ENCODE peak calls at places on chromosomes 1 and 21, in six cellular contexts. X is DND-41, A is foreskin fibroblast, F is dorsolateral prefrontal cortex, G is heart left ventricle, S is stomach. I is an unnamed sample.

GRCh38 chr1:172452536-172453159 is 8.8 kb upstream of the PIGC start:
- DNase-seq in X (no peak), A (no peak), F (no peak), G (no peak), S (no peak), I (no peak)

GRCh38 chr1:5949074-5949760 is 43.0 kb downstream of the NPHP4 start:
- DNase-seq in X (no peak), A (no peak), F (no peak), G (no peak), S (no peak), I (no peak)

GRCh38 chr1:118944546-118944945 is 43.6 kb downstream of the TBX15 start:
- DNase-seq in X (no peak), A (no peak), F (no peak), G (no peak), S (no peak), I (no peak)

GRCh38 chr1:172278478-172278877 is 142.0 kb upstream of the C1orf105 start:
- DNase-seq in X (no peak), A (peak), F (no peak), G (no peak), S (no peak), I (peak)

GRCh38 chr1:78340006-78340405 is 150.8 kb upstream of the PTGFR start:
- DNase-seq in X (no peak), A (peak), F (no peak), G (no peak), S (no peak), I (peak)

GRCh38 chr1:66182551-66183178 is 351.3 kb upstream of the SGIP1 start:
- DNase-seq in X (no peak), A (peak), F (no peak), G (no peak), S (no peak), I (peak)

GRCh38 chr1:27602510-27603319 is 1.2 kb downstream of the AHDC1 start:
- DNase-seq in X (peak), A (no peak), F (no peak), G (peak), S (peak), I (no peak)

GRCh38 chr1:57843760-57844159 is 419.9 kb upstream of the DAB1 start:
- DNase-seq in X (no peak), A (peak), F (no peak), G (no peak), S (no peak), I (peak)

GRCh38 chr1:224558904-224559303 is 57.2 kb upstream of the CNIH3 start:
- DNase-seq in X (no peak), A (no peak), F (no peak), G (no peak), S (no peak), I (no peak)

GRCh38 chr1:113035086-113035485 is 37.9 kb upstream of the LRIG2 start:
- DNase-seq in X (no peak), A (no peak), F (no peak), G (no peak), S (no peak), I (no peak)

GRCh38 chr1:36304970-36305914 is 926 bp upstream of the SH3D21 start:
- DNase-seq in X (no peak), A (no peak), F (no peak), G (no peak), S (no peak), I (no peak)

GRCh38 chr1:3247521-3248031 is 178.6 kb downstream of the PRDM16 start:
- DNase-seq in X (no peak), A (no peak), F (no peak), G (no peak), S (no peak), I (no peak)

GRCh38 chr1:179550753-179551682 is 24.7 kb downstream of the NPHS2 start:
- DNase-seq in X (no peak), A (peak), F (no peak), G (no peak), S (no peak), I (peak)

GRCh38 chr1:31708324-31708723 is 4.5 kb upstream of the COL16A1 start:
- DNase-seq in X (no peak), A (peak), F (no peak), G (no peak), S (no peak), I (peak)

GRCh38 chr1:22273686-22274681 is 131.1 kb upstream of the WNT4 start:
- DNase-seq in X (no peak), A (no peak), F (no peak), G (no peak), S (no peak), I (no peak)

GRCh38 chr1:94883688-94884087 is 43.2 kb downstream of the CNN3 start:
- DNase-seq in X (peak), A (no peak), F (no peak), G (no peak), S (no peak), I (no peak)

GRCh38 chr1:208975456-208975855 is 608.1 kb upstream of the CAMK1G start:
- DNase-seq in X (no peak), A (no peak), F (no peak), G (no peak), S (no peak), I (no peak)

GRCh38 chr21:42413093-42413492 is 9.4 kb downstream of the UBASH3A start:
- DNase-seq in X (no peak), A (no peak), F (no peak), G (no peak), S (no peak), I (no peak)

GRCh38 chr1:48208251-48208650 is 14.3 kb upstream of the SLC5A9 start:
- DNase-seq in X (no peak), A (no peak), F (no peak), G (no peak), S (no peak), I (no peak)

GRCh38 chr1:206856674-206857464 is 8.6 kb upstream of the IL20 start:
- DNase-seq in X (no peak), A (no peak), F (no peak), G (no peak), S (no peak), I (no peak)

GRCh38 chr1:91053630-91054029 is 31.8 kb upstream of the ZNF644 start:
- DNase-seq in X (no peak), A (no peak), F (no peak), G (no peak), S (no peak), I (no peak)

GRCh38 chr1:6343506-6344405 is 49.8 kb downstream of the ACOT7 start:
- DNase-seq in X (peak), A (peak), F (peak), G (peak), S (peak), I (peak)

GRCh38 chr1:107895403-107896181 is 69.4 kb downstream of the VAV3 start:
- DNase-seq in X (peak), A (no peak), F (no peak), G (no peak), S (peak), I (no peak)

GRCh38 chr1:179016694-179017382 is 8.9 kb upstream of the FAM20B start:
- DNase-seq in X (no peak), A (peak), F (peak), G (peak), S (peak), I (peak)

GRCh38 chr21:46055863-46056281 is 42.0 kb upstream of the COL6A2 start:
- DNase-seq in X (no peak), A (no peak), F (no peak), G (peak), S (no peak), I (peak)

GRCh38 chr1:32872189-32872898 is 1.6 kb upstream of the FNDC5 start:
- DNase-seq in X (peak), A (no peak), F (peak), G (no peak), S (peak), I (peak)
- H3K4me3 ChIP-seq in X (no peak), A (no peak), F (no peak), G (no peak), S (no peak), I (no peak)

GRCh38 chr1:244450597-244451538 is 841 bp downstream of the ADSS2 start:
- DNase-seq in X (peak), A (peak), F (peak), G (peak), S (peak), I (peak)

GRCh38 chr1:244451539-244451950 is at the start of gene ADSS2:
- DNase-seq in X (no peak), A (no peak), F (no peak), G (no peak), S (peak), I (no peak)

GRCh38 chr1:244448279-244449036 is 3.3 kb downstream of the ADSS2 start:
- DNase-seq in X (no peak), A (no peak), F (no peak), G (no peak), S (no peak), I (no peak)

GRCh38 chr1:244451951-244452795 is 464 bp upstream of the ADSS2 start:
- DNase-seq in X (peak), A (peak), F (peak), G (peak), S (peak), I (peak)

DNA sequence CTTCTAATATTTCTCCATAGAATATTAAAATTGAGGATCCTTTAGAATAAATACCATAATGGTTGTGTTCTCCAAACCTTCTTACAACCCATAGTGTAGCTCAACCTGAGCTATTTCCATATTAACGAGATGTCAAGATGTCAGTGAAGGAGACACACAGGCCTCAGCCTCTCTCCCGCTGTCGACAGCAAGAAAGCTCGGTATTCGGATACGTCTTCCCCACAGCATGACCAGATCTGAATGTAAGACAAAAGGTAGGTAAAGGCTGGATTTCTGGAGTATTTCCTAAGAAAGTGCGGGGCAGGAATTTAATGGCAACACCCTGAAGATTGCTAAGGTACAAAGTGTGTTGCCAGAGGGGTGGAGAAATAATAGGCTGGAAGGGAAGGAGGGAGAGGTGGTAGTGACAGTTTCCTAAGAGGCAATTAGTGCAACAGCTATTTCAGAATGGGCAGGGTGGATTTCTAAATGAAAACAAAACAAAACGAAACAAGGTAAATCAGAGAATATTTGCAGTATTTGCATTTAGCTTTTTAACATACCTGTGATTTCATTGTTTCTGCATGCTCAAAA is 1.7 kb downstream of the ADSS2 start:
- DNase-seq in X (no peak), A (no peak), F (no peak), G (no peak), S (no peak), I (no peak)
- H3K4me3 ChIP-seq in X (peak), A (peak), F (peak), G (peak), S (peak), I (peak)

GRCh38 chr21:39612233-39613028 is at the start of gene B3GALT5:
- DNase-seq in X (no peak), A (no peak), F (peak), G (no peak), S (no peak), I (peak)
- H3K4me3 ChIP-seq in X (no peak), A (peak), F (peak), G (peak), S (peak), I (peak)

GRCh38 chr1:14598498-14599172 is at the start of gene KAZN:
- DNase-seq in X (peak), A (no peak), F (peak), G (peak), S (no peak), I (no peak)

GRCh38 chr1:14599173-14599754 is 779 bp downstream of the KAZN start:
- DNase-seq in X (peak), A (no peak), F (peak), G (no peak), S (no peak), I (no peak)

GRCh38 chr1:14600405-14601150 is 2.1 kb downstream of the KAZN start:
- DNase-seq in X (no peak), A (no peak), F (no peak), G (no peak), S (no peak), I (no peak)

GRCh38 chr1:14598007-14598497 is 433 bp upstream of the KAZN start:
- DNase-seq in X (peak), A (no peak), F (peak), G (no peak), S (no peak), I (no peak)

DNA sequence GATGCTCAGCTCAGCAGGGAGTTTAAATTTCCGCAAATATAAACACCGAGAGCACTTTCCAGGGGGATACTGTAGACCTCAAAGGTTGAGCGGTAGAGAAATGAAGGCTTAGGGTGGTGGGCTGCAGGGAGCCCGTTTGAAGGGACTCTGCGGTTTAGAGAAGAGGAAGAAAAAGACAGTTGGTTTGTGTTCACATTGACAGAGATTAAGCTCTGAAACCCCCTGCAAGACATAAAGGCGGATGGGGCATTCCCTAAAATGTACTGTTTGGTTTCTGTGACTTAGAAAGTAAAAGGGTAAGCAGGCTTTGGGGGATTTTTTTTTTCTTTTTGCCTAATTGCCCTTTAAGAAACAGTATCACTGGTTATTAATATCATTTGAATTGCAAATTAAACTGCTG is 1.3 kb downstream of the KAZN start:
- DNase-seq in X (peak), A (no peak), F (no peak), G (no peak), S (no peak), I (no peak)
- H3K4me3 ChIP-seq in X (peak), A (no peak), F (peak), G (no peak), S (peak), I (peak)

GRCh38 chr1:43270421-43271095 is 775 bp downstream of the TMEM125 start:
- DNase-seq in X (no peak), A (no peak), F (peak), G (no peak), S (peak), I (no peak)
- H3K4me3 ChIP-seq in X (no peak), A (no peak), F (no peak), G (no peak), S (peak), I (peak)

GRCh38 chr1:217275617-217276398 is 355.1 kb downstream of the GPATCH2 start:
- DNase-seq in X (no peak), A (peak), F (no peak), G (no peak), S (no peak), I (peak)
- H3K4me3 ChIP-seq in X (no peak), A (no peak), F (no peak), G (no peak), S (no peak), I (peak)

GRCh38 chr21:33684923-33685560 is 42.7 kb downstream of the ITSN1 start:
- DNase-seq in X (no peak), A (no peak), F (no peak), G (no peak), S (no peak), I (peak)
- H3K4me3 ChIP-seq in X (no peak), A (no peak), F (no peak), G (no peak), S (no peak), I (peak)

GRCh38 chr1:32744063-32744410 is 41.5 kb upstream of the SYNC start:
- DNase-seq in X (no peak), A (no peak), F (no peak), G (no peak), S (no peak), I (no peak)
- H3K4me3 ChIP-seq in X (no peak), A (no peak), F (no peak), G (no peak), S (no peak), I (no peak)

DNA sequence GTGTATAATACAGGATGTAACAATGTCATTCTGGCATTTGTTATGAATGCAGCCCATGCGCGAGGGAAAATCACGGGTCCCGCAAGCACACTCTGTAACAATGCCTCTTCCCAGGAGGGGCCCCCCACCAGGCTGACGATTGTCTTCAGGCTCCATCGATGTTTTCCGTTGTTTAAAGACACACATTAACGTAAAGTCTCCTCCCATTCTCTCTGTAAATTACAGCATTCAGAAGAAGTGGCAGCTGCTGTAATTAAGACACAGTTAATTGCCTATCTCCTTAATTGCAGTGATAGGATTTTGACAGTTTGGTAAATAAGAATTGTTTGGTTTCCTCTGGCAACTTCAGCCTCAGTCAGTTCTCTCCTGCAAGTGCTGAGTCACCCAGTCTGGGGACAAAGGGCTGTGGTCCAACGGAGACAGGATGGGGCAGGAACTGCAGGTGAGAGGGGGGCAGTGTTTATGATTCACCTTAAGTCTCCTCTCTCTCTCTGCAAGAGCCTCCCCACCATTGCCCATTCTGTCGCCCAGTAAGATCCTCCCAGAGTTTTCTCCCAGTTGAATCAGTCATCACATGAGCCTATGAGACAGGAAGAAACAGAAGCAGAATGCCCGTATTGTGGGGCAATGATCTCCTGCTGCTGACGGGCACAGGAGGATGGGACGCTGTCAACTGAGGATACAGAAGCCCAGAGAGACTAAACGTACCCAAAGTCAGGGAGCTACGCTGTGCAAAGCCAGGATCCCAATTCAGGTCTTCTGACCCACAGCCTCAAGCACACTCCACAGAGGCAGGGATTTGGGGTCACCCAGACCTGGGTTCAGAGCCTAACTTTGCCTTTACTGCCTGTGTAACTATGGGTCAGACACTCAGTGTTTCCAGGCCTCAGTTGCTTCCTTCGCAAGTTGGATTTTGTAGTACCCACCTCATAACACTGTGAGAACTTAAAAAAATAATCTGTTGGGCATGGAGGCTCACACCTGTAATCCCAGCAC is 110.0 kb downstream of the ADSS2 start:
- DNase-seq in X (no peak), A (no peak), F (no peak), G (no peak), S (no peak), I (peak)
- H3K4me3 ChIP-seq in X (no peak), A (no peak), F (peak), G (no peak), S (no peak), I (peak)

DNA sequence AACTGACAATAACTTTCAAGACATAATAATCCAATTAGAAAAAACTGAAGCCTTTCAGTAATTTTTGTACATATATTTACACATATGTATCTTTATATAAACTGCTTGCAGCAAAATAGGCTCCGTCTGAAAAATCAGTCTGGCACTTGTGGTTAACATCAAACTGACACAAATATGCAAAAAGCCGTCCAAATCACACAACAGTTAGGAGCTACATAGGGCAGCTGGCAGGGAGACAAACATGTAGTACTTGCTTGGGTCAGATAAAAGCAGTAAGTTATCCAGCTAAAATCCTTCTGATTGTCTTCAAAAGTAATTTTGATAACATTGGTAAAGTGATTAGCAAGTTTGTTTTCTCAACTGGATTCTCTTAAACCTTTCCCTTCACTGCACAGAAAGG is 14.7 kb upstream of the GUCA2A start:
- DNase-seq in X (no peak), A (no peak), F (no peak), G (no peak), S (no peak), I (peak)
- H3K4me3 ChIP-seq in X (no peak), A (no peak), F (no peak), G (no peak), S (no peak), I (no peak)

I was measured in astrocyte.